ENCODE peak calls at places on chromosome 14, in five cellular contexts. One of them, this sample, is unnamed.

GRCh38 chr14:104471114-104471513 is 108.5 kb upstream of the C14orf180 start:
- DNase-seq in ovary: no peak
- DNase-seq in cardiac muscle cell: no peak
- DNase-seq in IMR-90: no peak
- DNase-seq in SK-N-SH: no peak
- DNase-seq in this sample: no peak

GRCh38 chr14:103994535-103995184 is 52.3 kb upstream of the RD3L start:
- DNase-seq in ovary: no peak
- DNase-seq in cardiac muscle cell: no peak
- DNase-seq in IMR-90: peak; percentile 4
- DNase-seq in SK-N-SH: no peak
- DNase-seq in this sample: no peak

GRCh38 chr14:79473676-79474075 is 737.6 kb downstream of the DIO2 start:
- DNase-seq in ovary: no peak
- DNase-seq in cardiac muscle cell: no peak
- DNase-seq in IMR-90: no peak
- DNase-seq in SK-N-SH: no peak
- DNase-seq in this sample: no peak

GRCh38 chr14:32938719-32939253 is at the start of gene NPAS3:
- DNase-seq in ovary: no peak
- DNase-seq in cardiac muscle cell: peak; percentile 68
- DNase-seq in IMR-90: no peak
- DNase-seq in SK-N-SH: peak; percentile 71
- DNase-seq in this sample: no peak

GRCh38 chr14:71322660-71323250 is 415.5 kb downstream of the PCNX1 start:
- DNase-seq in ovary: no peak
- DNase-seq in cardiac muscle cell: peak; percentile 37
- DNase-seq in IMR-90: peak; percentile 67
- DNase-seq in SK-N-SH: peak; percentile 24
- DNase-seq in this sample: no peak

GRCh38 chr14:91349481-91350074 is 68.0 kb downstream of the CCDC88C start:
- DNase-seq in ovary: no peak
- DNase-seq in cardiac muscle cell: no peak
- DNase-seq in IMR-90: no peak
- DNase-seq in SK-N-SH: no peak
- DNase-seq in this sample: no peak

GRCh38 chr14:22388669-22389625 is 200.1 kb downstream of the DAD1 start:
- DNase-seq in ovary: no peak
- DNase-seq in cardiac muscle cell: no peak
- DNase-seq in IMR-90: peak; percentile 51
- DNase-seq in SK-N-SH: no peak
- DNase-seq in this sample: peak; percentile 41

GRCh38 chr14:55929136-55929535 is 189.1 kb upstream of the PELI2 start:
- DNase-seq in ovary: no peak
- DNase-seq in cardiac muscle cell: no peak
- DNase-seq in IMR-90: no peak
- DNase-seq in SK-N-SH: peak; percentile 14
- DNase-seq in this sample: no peak

GRCh38 chr14:90290612-90291011 is 34.3 kb downstream of the PSMC1 start:
- DNase-seq in ovary: no peak
- DNase-seq in cardiac muscle cell: no peak
- DNase-seq in IMR-90: no peak
- DNase-seq in SK-N-SH: no peak
- DNase-seq in this sample: no peak

DNA sequence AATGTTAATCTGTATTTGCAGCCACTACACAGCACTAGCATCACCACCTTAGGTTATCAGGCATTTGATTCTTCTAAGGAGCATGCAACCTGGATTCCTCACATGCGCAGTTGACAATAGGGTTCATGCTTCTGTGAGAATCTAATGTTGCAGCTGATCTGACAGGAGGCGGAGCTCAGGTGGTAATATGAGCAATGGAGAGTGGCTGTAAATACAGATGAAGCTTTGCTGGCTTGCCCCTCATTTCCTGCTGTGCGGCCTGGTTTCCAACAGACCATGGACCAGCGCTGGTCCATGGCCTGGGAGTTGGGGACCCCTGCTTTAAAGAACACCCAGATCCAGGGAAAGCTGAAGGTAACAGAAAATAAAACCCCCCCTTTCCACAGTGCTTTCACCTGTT is 51.0 kb downstream of the TMX1 start:
- DNase-seq in ovary: no peak
- DNase-seq in cardiac muscle cell: no peak
- DNase-seq in IMR-90: no peak
- DNase-seq in SK-N-SH: no peak
- DNase-seq in this sample: no peak
- TF ChIP-seq CTCF in ovary: no peak
- TF ChIP-seq CTCF in cardiac muscle cell: no peak
- TF ChIP-seq CTCF in IMR-90: no peak
- TF ChIP-seq CTCF in SK-N-SH: no peak
- TF ChIP-seq CTCF in this sample: no peak

GRCh38 chr14:97844042-97844441 is 1046.9 kb downstream of the VRK1 start:
- DNase-seq in ovary: no peak
- DNase-seq in cardiac muscle cell: no peak
- DNase-seq in IMR-90: no peak
- DNase-seq in SK-N-SH: no peak
- DNase-seq in this sample: no peak

GRCh38 chr14:97846156-97846555 is 1049.0 kb downstream of the VRK1 start:
- DNase-seq in ovary: no peak
- DNase-seq in cardiac muscle cell: no peak
- DNase-seq in IMR-90: no peak
- DNase-seq in SK-N-SH: no peak
- DNase-seq in this sample: no peak

GRCh38 chr14:97850886-97851285 is 1053.7 kb downstream of the VRK1 start:
- DNase-seq in ovary: no peak
- DNase-seq in cardiac muscle cell: no peak
- DNase-seq in IMR-90: no peak
- DNase-seq in SK-N-SH: no peak
- DNase-seq in this sample: no peak

GRCh38 chr14:97851438-97851995 is 1054.3 kb downstream of the VRK1 start:
- DNase-seq in ovary: no peak
- DNase-seq in cardiac muscle cell: no peak
- DNase-seq in IMR-90: no peak
- DNase-seq in SK-N-SH: no peak
- DNase-seq in this sample: no peak

GRCh38 chr14:97848351-97848980 is 1051.3 kb downstream of the VRK1 start:
- DNase-seq in ovary: no peak
- DNase-seq in cardiac muscle cell: peak; percentile 33
- DNase-seq in IMR-90: no peak
- DNase-seq in SK-N-SH: no peak
- DNase-seq in this sample: no peak
- H3K4me3 ChIP-seq in ovary: no peak overlapping the region
- H3K4me3 ChIP-seq in cardiac muscle cell: no peak overlapping the region
- H3K4me3 ChIP-seq in IMR-90: no peak overlapping the region
- H3K4me3 ChIP-seq in SK-N-SH: no peak overlapping the region
- H3K4me3 ChIP-seq in this sample: no peak overlapping the region

GRCh38 chr14:85190251-85190650 is 339.7 kb upstream of the FLRT2 start:
- DNase-seq in ovary: no peak
- DNase-seq in cardiac muscle cell: no peak
- DNase-seq in IMR-90: no peak
- DNase-seq in SK-N-SH: no peak
- DNase-seq in this sample: peak; percentile 55

GRCh38 chr14:85191986-85192385 is 338.0 kb upstream of the FLRT2 start:
- DNase-seq in ovary: no peak
- DNase-seq in cardiac muscle cell: no peak
- DNase-seq in IMR-90: no peak
- DNase-seq in SK-N-SH: no peak
- DNase-seq in this sample: no peak

GRCh38 chr14:85197976-85198375 is 332.0 kb upstream of the FLRT2 start:
- DNase-seq in ovary: no peak
- DNase-seq in cardiac muscle cell: no peak
- DNase-seq in IMR-90: no peak
- DNase-seq in SK-N-SH: no peak
- DNase-seq in this sample: no peak

GRCh38 chr14:85195872-85196477 is 334.0 kb upstream of the FLRT2 start:
- DNase-seq in ovary: no peak
- DNase-seq in cardiac muscle cell: no peak
- DNase-seq in IMR-90: peak; percentile 11
- DNase-seq in SK-N-SH: peak; percentile 1
- DNase-seq in this sample: no peak
- TF ChIP-seq CTCF in ovary: no peak
- TF ChIP-seq CTCF in cardiac muscle cell: peak; percentile 66
- TF ChIP-seq CTCF in IMR-90: peak; percentile 55
- TF ChIP-seq CTCF in SK-N-SH: peak; percentile 69
- TF ChIP-seq CTCF in this sample: peak; percentile 67

GRCh38 chr14:88323086-88323519 is at the start of gene KCNK10:
- DNase-seq in ovary: no peak
- DNase-seq in cardiac muscle cell: no peak
- DNase-seq in IMR-90: no peak
- DNase-seq in SK-N-SH: no peak
- DNase-seq in this sample: no peak

GRCh38 chr14:88325883-88326282 is 2.8 kb upstream of the KCNK10 start:
- DNase-seq in ovary: no peak
- DNase-seq in cardiac muscle cell: no peak
- DNase-seq in IMR-90: no peak
- DNase-seq in SK-N-SH: no peak
- DNase-seq in this sample: no peak

GRCh38 chr14:88322505-88323085 is 474 bp downstream of the KCNK10 start:
- DNase-seq in ovary: no peak
- DNase-seq in cardiac muscle cell: no peak
- DNase-seq in IMR-90: no peak
- DNase-seq in SK-N-SH: peak; percentile 35
- DNase-seq in this sample: no peak

GRCh38 chr14:88323520-88324199 is 591 bp upstream of the KCNK10 start:
- DNase-seq in ovary: no peak
- DNase-seq in cardiac muscle cell: peak; percentile 65
- DNase-seq in IMR-90: peak; percentile 1
- DNase-seq in SK-N-SH: peak; percentile 82
- DNase-seq in this sample: no peak

GRCh38 chr14:88321692-88322504 is 1.2 kb downstream of the KCNK10 start:
- DNase-seq in ovary: no peak
- DNase-seq in cardiac muscle cell: no peak
- DNase-seq in IMR-90: no peak
- DNase-seq in SK-N-SH: no peak
- DNase-seq in this sample: no peak
- H3K4me3 ChIP-seq in ovary: no peak overlapping the region
- H3K4me3 ChIP-seq in cardiac muscle cell: no peak overlapping the region
- H3K4me3 ChIP-seq in IMR-90: no peak overlapping the region
- H3K4me3 ChIP-seq in SK-N-SH: no peak overlapping the region
- H3K4me3 ChIP-seq in this sample: no peak overlapping the region

DNA sequence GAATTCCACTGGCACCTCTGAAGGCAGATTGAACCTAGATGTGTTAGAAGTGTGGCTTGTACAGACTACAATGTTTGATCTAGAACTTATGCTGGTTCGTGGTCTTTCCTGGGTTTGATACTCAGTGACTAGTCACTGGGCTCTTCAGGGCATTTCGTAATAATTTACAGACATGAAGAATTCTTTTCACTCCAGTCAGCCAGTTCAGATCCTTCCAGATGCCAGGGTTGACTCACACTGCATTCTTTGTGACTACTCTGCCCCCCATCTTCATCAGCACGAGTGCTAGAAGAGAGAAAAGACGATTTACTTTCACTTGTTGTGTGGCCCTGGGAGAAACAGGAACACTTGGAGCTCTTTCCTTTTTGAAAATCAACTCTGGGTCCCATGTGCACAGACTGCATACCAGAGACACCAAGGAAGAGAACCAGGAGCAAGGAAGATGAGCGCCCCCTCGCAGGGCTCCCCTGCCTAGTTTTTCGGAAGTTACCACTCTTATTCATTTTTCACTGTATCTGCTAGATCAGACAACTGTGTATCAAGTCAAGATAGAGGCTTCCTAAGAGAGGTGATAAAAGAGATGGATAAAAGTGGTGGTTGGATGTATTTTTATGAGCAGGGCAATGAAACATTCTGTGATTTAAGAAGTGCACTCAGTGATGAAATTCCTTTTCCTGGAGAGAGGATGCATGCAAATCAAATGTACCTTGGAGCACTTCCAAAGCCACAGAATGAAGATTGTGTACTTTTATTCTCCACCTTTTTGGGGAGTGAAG is 33.5 kb upstream of the EVL start:
- DNase-seq in ovary: peak; percentile 62
- DNase-seq in cardiac muscle cell: no peak
- DNase-seq in IMR-90: peak; percentile 99
- DNase-seq in SK-N-SH: no peak
- DNase-seq in this sample: peak; percentile 88
- TF ChIP-seq CTCF in ovary: no peak
- TF ChIP-seq CTCF in cardiac muscle cell: peak; percentile 22
- TF ChIP-seq CTCF in IMR-90: peak; percentile 6
- TF ChIP-seq CTCF in SK-N-SH: peak; percentile 44
- TF ChIP-seq CTCF in this sample: peak; percentile 1

GRCh38 chr14:68549057-68549421 is 243.8 kb downstream of the ZFP36L1 start:
- DNase-seq in ovary: peak; percentile 58
- DNase-seq in cardiac muscle cell: no peak
- DNase-seq in IMR-90: peak; percentile 72
- DNase-seq in SK-N-SH: no peak
- DNase-seq in this sample: no peak

GRCh38 chr14:68546839-68547238 is 246.0 kb downstream of the ZFP36L1 start:
- DNase-seq in ovary: peak; percentile 53
- DNase-seq in cardiac muscle cell: no peak
- DNase-seq in IMR-90: peak; percentile 88
- DNase-seq in SK-N-SH: no peak
- DNase-seq in this sample: no peak

GRCh38 chr14:68549966-68550705 is 242.7 kb downstream of the ZFP36L1 start:
- DNase-seq in ovary: no peak
- DNase-seq in cardiac muscle cell: no peak
- DNase-seq in IMR-90: no peak
- DNase-seq in SK-N-SH: no peak
- DNase-seq in this sample: no peak

GRCh38 chr14:68547305-68548193 is 245.3 kb downstream of the ZFP36L1 start:
- DNase-seq in ovary: peak; percentile 87
- DNase-seq in cardiac muscle cell: no peak
- DNase-seq in IMR-90: peak; percentile 93
- DNase-seq in SK-N-SH: no peak
- DNase-seq in this sample: no peak

GRCh38 chr14:68548194-68549056 is 244.4 kb downstream of the ZFP36L1 start:
- DNase-seq in ovary: peak; percentile 96
- DNase-seq in cardiac muscle cell: peak; percentile 32
- DNase-seq in IMR-90: peak; percentile 98
- DNase-seq in SK-N-SH: peak; percentile 46
- DNase-seq in this sample: no peak
- H3K4me3 ChIP-seq in ovary: no peak overlapping the region
- H3K4me3 ChIP-seq in cardiac muscle cell: no peak overlapping the region
- H3K4me3 ChIP-seq in IMR-90: no peak overlapping the region
- H3K4me3 ChIP-seq in SK-N-SH: no peak overlapping the region
- H3K4me3 ChIP-seq in this sample: no peak overlapping the region

This sample was measured in retinal pigment epithelial cell.